ENCODE peak calls at places on chromosomes 13 and 19, in ten cellular contexts. T, B, J, Z, N, U, F, R, D and W are unnamed samples.

GRCh38 chr19:2462635-2463421 is 6.1 kb upstream of the LMNB2 start:
- DNase-seq in T (no peak), B (peak; percentile 93), J (peak; percentile 92), Z (no peak), N (peak; percentile 97), U (peak; percentile 98), F (peak; percentile 88), R (no peak), D (peak; percentile 87), W (peak; percentile 93)

GRCh38 chr13:52815330-52815729 is 33.1 kb downstream of the PCDH8 start:
- DNase-seq in T (no peak), B (no peak), J (no peak), Z (peak; percentile 2), N (no peak), U (no peak), F (no peak), R (no peak), D (no peak), W (no peak)

GRCh38 chr13:99113351-99113750 is 87.3 kb upstream of the UBAC2 start:
- DNase-seq in T (no peak), B (no peak), J (no peak), Z (no peak), N (no peak), U (no peak), F (no peak), R (no peak), D (no peak), W (no peak)

GRCh38 chr13:104196611-104197010 is 1130.4 kb upstream of the SLC10A2 start:
- DNase-seq in T (no peak), B (no peak), J (no peak), Z (no peak), N (no peak), U (no peak), F (no peak), R (no peak), D (no peak), W (no peak)

GRCh38 chr19:13215572-13216380 is 65.6 kb downstream of the IER2 start:
- DNase-seq in T (peak; percentile 26), B (no peak), J (no peak), Z (no peak), N (peak; percentile 40), U (peak; percentile 16), F (no peak), R (no peak), D (no peak), W (no peak)

GRCh38 chr13:40433577-40433976 is 232.9 kb downstream of the FOXO1 start:
- DNase-seq in T (peak; percentile 21), B (no peak), J (no peak), Z (peak; percentile 69), N (no peak), U (no peak), F (no peak), R (peak; percentile 19), D (no peak), W (no peak)

GRCh38 chr19:7931221-7932061 is 5.5 kb upstream of the CTXN1 start:
- DNase-seq in T (no peak), B (no peak), J (no peak), Z (no peak), N (no peak), U (no peak), F (no peak), R (no peak), D (no peak), W (no peak)

GRCh38 chr13:110214637-110215036 is 92.3 kb downstream of the COL4A1 start:
- DNase-seq in T (no peak), B (no peak), J (no peak), Z (no peak), N (no peak), U (no peak), F (no peak), R (no peak), D (no peak), W (no peak)

GRCh38 chr19:33804021-33804799 is 7.5 kb downstream of the KCTD15 start:
- DNase-seq in T (no peak), B (no peak), J (peak; percentile 37), Z (no peak), N (peak; percentile 94), U (no peak), F (peak; percentile 94), R (no peak), D (peak; percentile 38), W (peak; percentile 74)

GRCh38 chr19:39411006-39411831 is 1.2 kb upstream of the PLEKHG2 start:
- DNase-seq in T (no peak), B (no peak), J (no peak), Z (peak; percentile 59), N (peak; percentile 67), U (peak; percentile 29), F (peak; percentile 71), R (no peak), D (peak; percentile 63), W (no peak)

GRCh38 chr19:46984077-46985010 is 35.3 kb upstream of the NPAS1 start:
- DNase-seq in T (no peak), B (no peak), J (peak; percentile 74), Z (no peak), N (peak; percentile 89), U (no peak), F (no peak), R (no peak), D (peak; percentile 50), W (peak; percentile 67)

GRCh38 chr13:71320452-71320851 is 546.6 kb downstream of the DACH1 start:
- DNase-seq in T (no peak), B (peak; percentile 40), J (peak; percentile 0), Z (no peak), N (peak; percentile 28), U (peak; percentile 28), F (no peak), R (no peak), D (no peak), W (no peak)

GRCh38 chr13:23876265-23876664 is 12.9 kb downstream of the MIPEP start:
- DNase-seq in T (no peak), B (peak; percentile 16), J (peak; percentile 24), Z (no peak), N (peak; percentile 16), U (no peak), F (peak; percentile 31), R (no peak), D (no peak), W (peak; percentile 35)

GRCh38 chr13:44974056-44974798 is 15.0 kb downstream of the NUFIP1 start:
- DNase-seq in T (no peak), B (no peak), J (no peak), Z (peak; percentile 31), N (peak; percentile 11), U (no peak), F (no peak), R (no peak), D (no peak), W (peak; percentile 35)

GRCh38 chr19:39843919-39844793 is 2.0 kb downstream of the FBL start:
- DNase-seq in T (no peak), B (peak; percentile 36), J (peak; percentile 50), Z (peak; percentile 66), N (peak; percentile 64), U (no peak), F (no peak), R (no peak), D (no peak), W (peak; percentile 39)

GRCh38 chr13:113203507-113204377 is 4.7 kb downstream of the PCID2 start:
- DNase-seq in T (no peak), B (no peak), J (no peak), Z (no peak), N (no peak), U (peak; percentile 33), F (no peak), R (no peak), D (no peak), W (no peak)

GRCh38 chr13:92830821-92831220 is 395.8 kb upstream of the GPC6 start:
- DNase-seq in T (no peak), B (no peak), J (no peak), Z (no peak), N (no peak), U (no peak), F (no peak), R (no peak), D (no peak), W (no peak)

GRCh38 chr19:38900816-38901215 is 1.0 kb downstream of the NFKBIB start:
- DNase-seq in T (no peak), B (no peak), J (no peak), Z (no peak), N (no peak), U (no peak), F (no peak), R (no peak), D (no peak), W (no peak)

GRCh38 chr19:44765949-44766335 is 11.7 kb upstream of the CBLC start:
- DNase-seq in T (no peak), B (no peak), J (no peak), Z (no peak), N (no peak), U (no peak), F (no peak), R (no peak), D (no peak), W (no peak)

GRCh38 chr19:51144482-51145045 is 2.5 kb downstream of the SIGLEC7 start:
- DNase-seq in T (no peak), B (no peak), J (no peak), Z (no peak), N (no peak), U (no peak), F (no peak), R (no peak), D (no peak), W (no peak)

GRCh38 chr19:43783636-43784035 is 2.9 kb upstream of the KCNN4 start:
- DNase-seq in T (no peak), B (no peak), J (no peak), Z (no peak), N (no peak), U (no peak), F (no peak), R (no peak), D (no peak), W (no peak)

GRCh38 chr13:39132286-39132685 is 94.0 kb downstream of the NHLRC3 start:
- DNase-seq in T (no peak), B (no peak), J (no peak), Z (no peak), N (peak; percentile 13), U (no peak), F (no peak), R (no peak), D (no peak), W (no peak)

GRCh38 chr13:44969858-44970484 is 19.3 kb downstream of the NUFIP1 start:
- DNase-seq in T (no peak), B (peak; percentile 56), J (peak; percentile 31), Z (peak; percentile 14), N (peak; percentile 66), U (peak; percentile 18), F (no peak), R (no peak), D (no peak), W (peak; percentile 64)

GRCh38 chr19:39208175-39208795 is 4.2 kb upstream of the SYCN start:
- DNase-seq in T (no peak), B (no peak), J (no peak), Z (no peak), N (no peak), U (no peak), F (peak; percentile 39), R (no peak), D (no peak), W (no peak)

GRCh38 chr19:30159636-30160035 is 212.5 kb upstream of the ZNF536 start:
- DNase-seq in T (no peak), B (no peak), J (no peak), Z (no peak), N (no peak), U (no peak), F (no peak), R (no peak), D (no peak), W (no peak)

GRCh38 chr13:85970727-85971126 is 171.5 kb upstream of the SLITRK6 start:
- DNase-seq in T (no peak), B (peak; percentile 11), J (no peak), Z (no peak), N (peak; percentile 25), U (no peak), F (no peak), R (no peak), D (no peak), W (no peak)

GRCh38 chr13:89518289-89519077 is 1829.0 kb upstream of the MIR17HG start:
- DNase-seq in T (no peak), B (no peak), J (no peak), Z (no peak), N (no peak), U (peak; percentile 45), F (no peak), R (no peak), D (no peak), W (no peak)

GRCh38 chr19:4556574-4557185 is 2.8 kb downstream of the SEMA6B start:
- DNase-seq in T (no peak), B (no peak), J (peak; percentile 76), Z (no peak), N (peak; percentile 86), U (peak; percentile 75), F (no peak), R (no peak), D (no peak), W (peak; percentile 58)